ENCODE peak calls at places on chromosomes 7 and 10, in ten cellular contexts. One of them, this sample, is unnamed.

GRCh38 chr10:58237014-58237830 is 30.5 kb downstream of the IPMK start:
- DNase-seq in H9: no peak
- DNase-seq in choroid plexus epithelial cell: peak
- DNase-seq in CD8-positive, alpha-beta T cell: no peak
- DNase-seq in osteocyte: no peak
- DNase-seq in HL-60: no peak
- DNase-seq in pancreas: no peak
- DNase-seq in GM06990: no peak
- DNase-seq in astrocyte of the cerebellum: peak
- DNase-seq in B cell: no peak
- DNase-seq in this sample: no peak

GRCh38 chr10:76133597-76134255 is 702.3 kb downstream of the LRMDA start:
- DNase-seq in pancreas: no peak
- DNase-seq in HL-60: no peak
- DNase-seq in osteocyte: no peak
- DNase-seq in B cell: no peak
- DNase-seq in astrocyte of the cerebellum: no peak
- DNase-seq in choroid plexus epithelial cell: no peak
- DNase-seq in GM06990: no peak
- DNase-seq in CD8-positive, alpha-beta T cell: no peak
- DNase-seq in H9: no peak
- DNase-seq in this sample: no peak

GRCh38 chr7:41107938-41108448 is 594.9 kb downstream of the INHBA start:
- DNase-seq in CD8-positive, alpha-beta T cell: no peak
- DNase-seq in H9: no peak
- DNase-seq in pancreas: no peak
- DNase-seq in HL-60: no peak
- DNase-seq in GM06990: no peak
- DNase-seq in choroid plexus epithelial cell: peak
- DNase-seq in osteocyte: no peak
- DNase-seq in B cell: no peak
- DNase-seq in astrocyte of the cerebellum: no peak
- DNase-seq in this sample: no peak

GRCh38 chr7:7516156-7516555 is 19.5 kb downstream of the COL28A1 start:
- DNase-seq in osteocyte: no peak
- DNase-seq in H9: no peak
- DNase-seq in HL-60: no peak
- DNase-seq in CD8-positive, alpha-beta T cell: no peak
- DNase-seq in GM06990: no peak
- DNase-seq in pancreas: no peak
- DNase-seq in astrocyte of the cerebellum: no peak
- DNase-seq in B cell: no peak
- DNase-seq in choroid plexus epithelial cell: no peak
- DNase-seq in this sample: no peak

GRCh38 chr7:151731022-151731441 is 145.9 kb downstream of the PRKAG2 start:
- DNase-seq in HL-60: no peak
- DNase-seq in choroid plexus epithelial cell: no peak
- DNase-seq in CD8-positive, alpha-beta T cell: no peak
- DNase-seq in pancreas: no peak
- DNase-seq in astrocyte of the cerebellum: no peak
- DNase-seq in B cell: no peak
- DNase-seq in osteocyte: no peak
- DNase-seq in GM06990: no peak
- DNase-seq in H9: no peak
- DNase-seq in this sample: no peak

GRCh38 chr10:84264611-84265141 is 19.8 kb downstream of the RGR start:
- DNase-seq in H9: peak
- DNase-seq in choroid plexus epithelial cell: peak
- DNase-seq in HL-60: peak
- DNase-seq in CD8-positive, alpha-beta T cell: peak
- DNase-seq in osteocyte: peak
- DNase-seq in GM06990: peak
- DNase-seq in astrocyte of the cerebellum: peak
- DNase-seq in pancreas: peak
- DNase-seq in B cell: peak
- DNase-seq in this sample: no peak

GRCh38 chr7:109844362-109844761 is 1246.6 kb upstream of the LRRN3 start:
- DNase-seq in pancreas: no peak
- DNase-seq in H9: no peak
- DNase-seq in astrocyte of the cerebellum: peak
- DNase-seq in HL-60: no peak
- DNase-seq in osteocyte: no peak
- DNase-seq in CD8-positive, alpha-beta T cell: no peak
- DNase-seq in GM06990: no peak
- DNase-seq in choroid plexus epithelial cell: peak
- DNase-seq in B cell: no peak
- DNase-seq in this sample: no peak

GRCh38 chr10:121368347-121369025 is 229.8 kb downstream of the FGFR2 start:
- DNase-seq in pancreas: no peak
- DNase-seq in CD8-positive, alpha-beta T cell: no peak
- DNase-seq in astrocyte of the cerebellum: no peak
- DNase-seq in GM06990: no peak
- DNase-seq in HL-60: no peak
- DNase-seq in osteocyte: no peak
- DNase-seq in choroid plexus epithelial cell: no peak
- DNase-seq in H9: no peak
- DNase-seq in B cell: no peak
- DNase-seq in this sample: no peak

GRCh38 chr7:121182902-121183301 is 145.9 kb upstream of the WNT16 start:
- DNase-seq in HL-60: no peak
- DNase-seq in astrocyte of the cerebellum: no peak
- DNase-seq in GM06990: no peak
- DNase-seq in CD8-positive, alpha-beta T cell: no peak
- DNase-seq in osteocyte: no peak
- DNase-seq in pancreas: no peak
- DNase-seq in choroid plexus epithelial cell: peak
- DNase-seq in H9: no peak
- DNase-seq in B cell: no peak
- DNase-seq in this sample: no peak

GRCh38 chr7:30915751-30916150 is 4.1 kb downstream of the AQP1 start:
- DNase-seq in GM06990: no peak
- DNase-seq in osteocyte: no peak
- DNase-seq in CD8-positive, alpha-beta T cell: no peak
- DNase-seq in B cell: no peak
- DNase-seq in HL-60: no peak
- DNase-seq in H9: no peak
- DNase-seq in astrocyte of the cerebellum: no peak
- DNase-seq in choroid plexus epithelial cell: no peak
- DNase-seq in pancreas: no peak
- DNase-seq in this sample: no peak

GRCh38 chr10:113854757-113855626 is 531 bp downstream of the NHLRC2 start:
- DNase-seq in B cell: peak
- DNase-seq in osteocyte: peak
- DNase-seq in H9: peak
- DNase-seq in pancreas: peak
- DNase-seq in HL-60: no peak
- DNase-seq in CD8-positive, alpha-beta T cell: peak
- DNase-seq in astrocyte of the cerebellum: no peak
- DNase-seq in choroid plexus epithelial cell: peak
- DNase-seq in GM06990: peak
- DNase-seq in this sample: peak
- TF ChIP-seq CTCF in B cell: no peak
- TF ChIP-seq CTCF in osteocyte: no peak
- TF ChIP-seq CTCF in H9: no peak
- TF ChIP-seq CTCF in pancreas: no peak
- TF ChIP-seq CTCF in HL-60: no peak
- TF ChIP-seq CTCF in CD8-positive, alpha-beta T cell: no peak
- TF ChIP-seq CTCF in astrocyte of the cerebellum: no peak
- TF ChIP-seq CTCF in choroid plexus epithelial cell: no peak
- TF ChIP-seq CTCF in GM06990: no peak
- TF ChIP-seq CTCF in this sample: peak

GRCh38 chr10:78426181-78426580 is 392.5 kb downstream of the RPS24 start:
- DNase-seq in HL-60: no peak
- DNase-seq in choroid plexus epithelial cell: no peak
- DNase-seq in B cell: no peak
- DNase-seq in astrocyte of the cerebellum: no peak
- DNase-seq in H9: no peak
- DNase-seq in GM06990: no peak
- DNase-seq in pancreas: no peak
- DNase-seq in CD8-positive, alpha-beta T cell: no peak
- DNase-seq in osteocyte: no peak
- DNase-seq in this sample: no peak

GRCh38 chr10:78427497-78428031 is 393.9 kb downstream of the RPS24 start:
- DNase-seq in choroid plexus epithelial cell: no peak
- DNase-seq in HL-60: no peak
- DNase-seq in GM06990: no peak
- DNase-seq in pancreas: no peak
- DNase-seq in osteocyte: no peak
- DNase-seq in astrocyte of the cerebellum: no peak
- DNase-seq in H9: no peak
- DNase-seq in CD8-positive, alpha-beta T cell: no peak
- DNase-seq in B cell: no peak
- DNase-seq in this sample: no peak

GRCh38 chr10:78420946-78421732 is 387.5 kb downstream of the RPS24 start:
- DNase-seq in HL-60: no peak
- DNase-seq in astrocyte of the cerebellum: no peak
- DNase-seq in osteocyte: no peak
- DNase-seq in pancreas: no peak
- DNase-seq in B cell: no peak
- DNase-seq in choroid plexus epithelial cell: no peak
- DNase-seq in GM06990: no peak
- DNase-seq in H9: peak
- DNase-seq in CD8-positive, alpha-beta T cell: no peak
- DNase-seq in this sample: no peak

GRCh38 chr10:78428579-78428978 is 394.9 kb downstream of the RPS24 start:
- DNase-seq in GM06990: no peak
- DNase-seq in HL-60: no peak
- DNase-seq in H9: no peak
- DNase-seq in astrocyte of the cerebellum: no peak
- DNase-seq in choroid plexus epithelial cell: no peak
- DNase-seq in CD8-positive, alpha-beta T cell: no peak
- DNase-seq in B cell: no peak
- DNase-seq in osteocyte: no peak
- DNase-seq in pancreas: no peak
- DNase-seq in this sample: no peak

DNA sequence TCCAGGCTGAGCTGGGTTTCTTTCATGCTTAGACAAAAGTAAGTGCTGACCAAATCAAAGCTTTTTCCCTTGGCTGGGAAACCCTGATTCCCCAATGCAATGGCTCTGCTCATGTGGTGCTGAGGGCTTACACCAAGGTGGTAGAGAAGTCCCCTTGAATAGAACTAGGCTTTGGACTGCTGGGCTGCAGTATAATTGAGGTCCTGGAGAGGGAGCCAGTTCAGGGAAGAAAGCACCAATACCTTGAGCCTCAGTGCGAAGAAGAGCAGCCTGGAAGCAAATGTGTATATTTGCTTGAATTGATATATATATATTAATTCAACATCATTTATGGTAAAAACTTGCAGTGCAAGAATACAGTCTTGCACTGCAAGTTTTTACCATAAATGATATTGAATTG is 391.1 kb downstream of the RPS24 start:
- DNase-seq in H9: peak
- DNase-seq in GM06990: no peak
- DNase-seq in pancreas: no peak
- DNase-seq in astrocyte of the cerebellum: no peak
- DNase-seq in B cell: no peak
- DNase-seq in HL-60: no peak
- DNase-seq in CD8-positive, alpha-beta T cell: no peak
- DNase-seq in choroid plexus epithelial cell: peak
- DNase-seq in osteocyte: no peak
- DNase-seq in this sample: no peak
- TF ChIP-seq CTCF in H9: peak
- TF ChIP-seq CTCF in GM06990: peak
- TF ChIP-seq CTCF in pancreas: no peak
- TF ChIP-seq CTCF in astrocyte of the cerebellum: peak
- TF ChIP-seq CTCF in B cell: peak
- TF ChIP-seq CTCF in HL-60: peak
- TF ChIP-seq CTCF in CD8-positive, alpha-beta T cell: no peak
- TF ChIP-seq CTCF in choroid plexus epithelial cell: peak
- TF ChIP-seq CTCF in osteocyte: peak
- TF ChIP-seq CTCF in this sample: peak

GRCh38 chr7:27771111-27771510 is 31.1 kb downstream of the TAX1BP1 start:
- DNase-seq in pancreas: no peak
- DNase-seq in HL-60: no peak
- DNase-seq in astrocyte of the cerebellum: no peak
- DNase-seq in CD8-positive, alpha-beta T cell: no peak
- DNase-seq in osteocyte: no peak
- DNase-seq in GM06990: no peak
- DNase-seq in choroid plexus epithelial cell: no peak
- DNase-seq in H9: no peak
- DNase-seq in B cell: no peak
- DNase-seq in this sample: no peak
- TF ChIP-seq CTCF in pancreas: no peak
- TF ChIP-seq CTCF in HL-60: no peak
- TF ChIP-seq CTCF in astrocyte of the cerebellum: no peak
- TF ChIP-seq CTCF in CD8-positive, alpha-beta T cell: no peak
- TF ChIP-seq CTCF in osteocyte: no peak
- TF ChIP-seq CTCF in GM06990: no peak
- TF ChIP-seq CTCF in choroid plexus epithelial cell: no peak
- TF ChIP-seq CTCF in H9: no peak
- TF ChIP-seq CTCF in B cell: no peak
- TF ChIP-seq CTCF in this sample: no peak

DNA sequence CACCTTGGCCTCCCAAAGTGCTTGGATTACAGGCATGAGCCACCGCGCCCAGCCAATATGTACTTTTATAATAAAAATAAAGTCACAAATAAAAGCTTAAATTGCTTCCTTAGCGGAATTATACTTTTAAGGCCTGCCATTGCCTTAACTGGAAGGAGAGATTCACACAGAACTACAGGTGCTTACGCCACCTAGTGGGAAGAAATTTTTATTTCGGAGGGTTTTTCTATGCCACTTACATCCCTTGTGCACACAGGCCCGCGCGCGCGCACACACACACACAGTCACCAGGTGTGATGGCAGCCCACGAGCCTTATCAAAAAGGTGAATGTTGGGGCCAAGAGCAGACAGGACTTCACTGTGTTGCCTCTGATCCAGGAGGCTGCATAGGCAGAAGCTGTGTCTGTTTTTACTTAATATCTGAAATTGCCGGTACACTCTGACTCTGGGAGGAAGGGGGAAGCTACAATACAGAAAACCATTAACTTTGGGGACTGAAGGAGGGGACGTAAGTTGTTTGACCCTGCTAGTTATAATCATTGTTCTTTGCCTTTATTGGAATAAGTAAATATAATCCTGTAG is 87.2 kb downstream of the SLC16A9 start:
- DNase-seq in B cell: peak
- DNase-seq in pancreas: peak
- DNase-seq in astrocyte of the cerebellum: peak
- DNase-seq in GM06990: peak
- DNase-seq in H9: peak
- DNase-seq in HL-60: peak
- DNase-seq in choroid plexus epithelial cell: peak
- DNase-seq in osteocyte: no peak
- DNase-seq in CD8-positive, alpha-beta T cell: no peak
- DNase-seq in this sample: no peak
- TF ChIP-seq CTCF in B cell: peak
- TF ChIP-seq CTCF in pancreas: peak
- TF ChIP-seq CTCF in astrocyte of the cerebellum: peak
- TF ChIP-seq CTCF in GM06990: peak
- TF ChIP-seq CTCF in H9: peak
- TF ChIP-seq CTCF in HL-60: peak
- TF ChIP-seq CTCF in choroid plexus epithelial cell: peak
- TF ChIP-seq CTCF in osteocyte: peak
- TF ChIP-seq CTCF in CD8-positive, alpha-beta T cell: no peak
- TF ChIP-seq CTCF in this sample: peak

This sample was measured in type B pancreatic cell.